ENCODE peak calls at places on chromosome 18, in eight cellular contexts. H, P, W, F, V, Y, O and S are unnamed samples.

GRCh38 chr18:74376523-74376922 is 60.9 kb downstream of the C18orf63 start:
- DNase-seq in H (no peak), P (no peak), W (no peak), F (no peak), V (no peak), Y (no peak), O (no peak), S (no peak)

GRCh38 chr18:7535436-7536190 is 31.5 kb upstream of the PTPRM start:
- DNase-seq in H (no peak), P (no peak), W (no peak), F (no peak), V (no peak), Y (no peak), O (no peak), S (no peak)

GRCh38 chr18:37246779-37247340 is 318.7 kb downstream of the CELF4 start:
- DNase-seq in H (no peak), P (no peak), W (no peak), F (no peak), V (no peak), Y (no peak), O (no peak), S (no peak)

GRCh38 chr18:61531182-61531581 is 198.0 kb downstream of the CDH20 start:
- DNase-seq in H (no peak), P (no peak), W (peak), F (no peak), V (no peak), Y (no peak), O (no peak), S (no peak)

GRCh38 chr18:52435301-52435700 is 95.3 kb downstream of the DCC start:
- DNase-seq in H (no peak), P (no peak), W (no peak), F (no peak), V (no peak), Y (no peak), O (no peak), S (no peak)

GRCh38 chr18:3051718-3052410 is 38.9 kb upstream of the LPIN2 start:
- DNase-seq in H (peak), P (no peak), W (peak), F (no peak), V (no peak), Y (no peak), O (no peak), S (no peak)

GRCh38 chr18:56641714-56642331 is 3.4 kb upstream of the TXNL1 start:
- DNase-seq in H (no peak), P (no peak), W (peak), F (no peak), V (peak), Y (no peak), O (no peak), S (peak)

GRCh38 chr18:73719611-73720010 is 428.0 kb downstream of the FBXO15 start:
- DNase-seq in H (no peak), P (no peak), W (peak), F (no peak), V (no peak), Y (no peak), O (no peak), S (no peak)

GRCh38 chr18:43705850-43706249 is 428.6 kb upstream of the SYT4 start:
- DNase-seq in H (no peak), P (no peak), W (no peak), F (no peak), V (no peak), Y (no peak), O (no peak), S (no peak)

GRCh38 chr18:59271606-59272220 is 1.5 kb downstream of the RAX start:
- DNase-seq in H (no peak), P (no peak), W (no peak), F (no peak), V (no peak), Y (no peak), O (no peak), S (no peak)

GRCh38 chr18:50161806-50162205 is 33.1 kb downstream of the MYO5B start:
- DNase-seq in H (no peak), P (no peak), W (no peak), F (no peak), V (no peak), Y (no peak), O (no peak), S (peak)

GRCh38 chr18:7877609-7878008 is 310.5 kb downstream of the PTPRM start:
- DNase-seq in H (no peak), P (no peak), W (no peak), F (no peak), V (no peak), Y (no peak), O (no peak), S (no peak)

GRCh38 chr18:3665780-3666525 is 216.0 kb downstream of the TGIF1 start:
- DNase-seq in H (peak), P (peak), W (peak), F (peak), V (peak), Y (peak), O (peak), S (peak)

GRCh38 chr18:50981381-50981780 is 13.5 kb downstream of the ELAC1 start:
- DNase-seq in H (no peak), P (no peak), W (no peak), F (no peak), V (no peak), Y (no peak), O (no peak), S (peak)